ENCODE peak calls at places on chromosomes 6 and 20, in nine cellular contexts. I is CD8-positive, alpha-beta memory T cell; E is NCI-H2029; N is neural crest cell; C is HTR-8/SVneo; X is sigmoid colon; T is GM23248; H is stimulated activated CD8-positive, alpha-beta memory T cell treated with anti-CD3 and anti-CD28 coated beads, Interleukin-7, amount 100 ng/mL, for 1 hour; M is sciatic nerve. Q is an unnamed sample.

GRCh38 chr6:74455786-74456185 is 750.1 kb downstream of the COL12A1 start:
- DNase-seq in T (no peak), I (no peak), C (no peak), E (no peak), N (no peak), M (no peak), X (no peak), H (no peak), Q (no peak)

GRCh38 chr20:54049156-54049555 is 21.2 kb downstream of the BCAS1 start:
- DNase-seq in M (no peak), N (no peak), H (no peak), C (no peak), E (no peak), X (no peak), T (peak; percentile 63), I (no peak), Q (no peak)

GRCh38 chr6:148307400-148307799 is 35.2 kb upstream of the SASH1 start:
- DNase-seq in I (no peak), E (no peak), X (no peak), N (no peak), C (no peak), M (no peak), H (no peak), T (peak; percentile 33), Q (no peak)

GRCh38 chr20:4795394-4795793 is 73.7 kb downstream of the PRND start:
- DNase-seq in X (no peak), C (peak; percentile 77), T (peak; percentile 91), H (no peak), I (no peak), M (no peak), E (no peak), N (no peak), Q (peak; percentile 29)

GRCh38 chr20:38186788-38187221 is 21.7 kb upstream of the TGM2 start:
- DNase-seq in X (no peak), C (no peak), H (no peak), N (no peak), M (no peak), E (no peak), T (peak; percentile 63), I (no peak), Q (no peak)

GRCh38 chr6:106797186-106797585 is 167.8 kb downstream of the QRSL1 start:
- DNase-seq in M (no peak), C (no peak), N (no peak), X (no peak), I (no peak), E (no peak), T (no peak), H (no peak), Q (no peak)

GRCh38 chr6:159691133-159691962 is 1.7 kb downstream of the SOD2 start:
- DNase-seq in X (no peak), H (no peak), C (peak; percentile 53), E (peak; percentile 27), M (no peak), I (peak; percentile 62), N (no peak), T (peak; percentile 86), Q (peak; percentile 73)

GRCh38 chr6:144064402-144064830 is 31.0 kb downstream of the SF3B5 start:
- DNase-seq in N (peak; percentile 23), X (peak; percentile 70), H (peak; percentile 20), I (peak; percentile 48), T (peak; percentile 43), M (peak; percentile 66), C (no peak), E (no peak), Q (no peak)

GRCh38 chr6:41729624-41730023 is 5.8 kb downstream of the TFEB start:
- DNase-seq in C (no peak), H (no peak), N (no peak), I (no peak), T (no peak), E (no peak), M (no peak), X (no peak), Q (no peak)

GRCh38 chr6:8282380-8282779 is 153.0 kb downstream of the SLC35B3 start:
- DNase-seq in T (no peak), X (no peak), I (no peak), C (no peak), M (no peak), N (no peak), H (no peak), E (no peak), Q (no peak)

GRCh38 chr6:138052783-138053182 is 54.4 kb downstream of the PERP start:
- DNase-seq in X (no peak), E (no peak), M (no peak), C (no peak), I (no peak), N (no peak), H (no peak), T (no peak), Q (no peak)

GRCh38 chr6:17020889-17021538 is 80.8 kb upstream of the STMND1 start:
- DNase-seq in H (no peak), X (no peak), C (no peak), N (no peak), T (no peak), I (no peak), E (no peak), M (no peak), Q (no peak)

GRCh38 chr6:54085526-54085925 is 25.7 kb upstream of the MLIP start:
- DNase-seq in N (no peak), T (peak; percentile 84), C (no peak), M (no peak), X (no peak), H (no peak), I (no peak), E (no peak), Q (peak; percentile 56)

GRCh38 chr6:167651251-167652041 is 175.3 kb upstream of the AFDN start:
- DNase-seq in M (no peak), X (no peak), T (no peak), N (no peak), E (no peak), I (no peak), C (no peak), H (no peak), Q (no peak)

GRCh38 chr6:12818324-12818723 is 101.8 kb downstream of the PHACTR1 start:
- DNase-seq in E (no peak), N (no peak), C (no peak), X (no peak), I (no peak), M (no peak), T (no peak), H (no peak), Q (no peak)

GRCh38 chr6:135830971-135831370 is 20.5 kb upstream of the PDE7B start:
- DNase-seq in H (no peak), N (no peak), E (no peak), I (no peak), M (no peak), T (no peak), X (no peak), C (no peak), Q (peak; percentile 9)

GRCh38 chr6:133568970-133569889 is 319.7 kb upstream of the TCF21 start:
- DNase-seq in C (peak; percentile 86), M (peak; percentile 50), N (no peak), X (peak; percentile 68), I (no peak), H (no peak), T (peak; percentile 98), E (no peak), Q (peak; percentile 53)

GRCh38 chr6:155301867-155302266 is 12.4 kb downstream of the TFB1M start:
- DNase-seq in T (peak; percentile 8), C (no peak), H (no peak), M (no peak), I (no peak), X (no peak), N (no peak), E (no peak), Q (no peak)

GRCh38 chr6:150069707-150070106 is 786 bp upstream of the ULBP3 start:
- DNase-seq in N (peak; percentile 43), C (no peak), H (no peak), M (no peak), I (no peak), E (no peak), X (no peak), T (no peak), Q (no peak)

GRCh38 chr20:32115196-32115767 is 5.8 kb downstream of the TM9SF4 start:
- DNase-seq in M (no peak), H (no peak), I (no peak), N (no peak), C (no peak), E (no peak), X (no peak), T (no peak), Q (no peak)

GRCh38 chr6:144277174-144277573 is 8.0 kb upstream of the UTRN start:
- DNase-seq in E (no peak), H (no peak), I (no peak), T (no peak), M (no peak), C (no peak), X (no peak), N (no peak), Q (no peak)

GRCh38 chr6:39756582-39756981 is 31.4 kb upstream of the KIF6 start:
- DNase-seq in M (no peak), I (no peak), T (no peak), X (no peak), H (no peak), N (no peak), E (no peak), C (no peak), Q (no peak)

GRCh38 chr6:6688951-6689350 is 100.4 kb downstream of the LY86 start:
- DNase-seq in C (no peak), I (no peak), M (no peak), N (no peak), X (no peak), E (no peak), H (no peak), T (peak; percentile 41), Q (no peak)

GRCh38 chr6:7003041-7003440 is 104.7 kb upstream of the RREB1 start:
- DNase-seq in H (no peak), T (no peak), N (no peak), I (no peak), X (no peak), C (no peak), E (no peak), M (no peak), Q (no peak)

Q was measured in SJCRH30.